ENCODE peak calls at places on chromosomes 6 and 20, in five cellular contexts. One of them, this sample, is unnamed.

GRCh38 chr6:57313009-57313408 is 4.4 kb upstream of the PRIM2 start:
- DNase-seq in adrenal gland: no peak
- DNase-seq in HCT116: no peak
- DNase-seq in H1: no peak
- DNase-seq in hepatocyte: no peak
- DNase-seq in this sample: no peak

GRCh38 chr6:132235596-132236280 is 165.5 kb downstream of the MOXD1 start:
- DNase-seq in adrenal gland: no peak
- DNase-seq in HCT116: no peak
- DNase-seq in H1: no peak
- DNase-seq in hepatocyte: no peak
- DNase-seq in this sample: no peak

GRCh38 chr20:63224272-63225081 is 8.5 kb upstream of the YTHDF1 start:
- DNase-seq in hepatocyte: peak; percentile 66
- DNase-seq in HCT116: no peak
- DNase-seq in adrenal gland: peak; percentile 61
- DNase-seq in H1: no peak
- DNase-seq in this sample: peak; percentile 62

GRCh38 chr20:24672886-24673677 is 203.7 kb downstream of the SYNDIG1 start:
- DNase-seq in HCT116: no peak
- DNase-seq in hepatocyte: no peak
- DNase-seq in H1: no peak
- DNase-seq in adrenal gland: no peak
- DNase-seq in this sample: no peak

GRCh38 chr20:33333616-33334015 is 50.6 kb downstream of the BPIFB1 start:
- DNase-seq in hepatocyte: no peak
- DNase-seq in adrenal gland: no peak
- DNase-seq in H1: no peak
- DNase-seq in HCT116: no peak
- DNase-seq in this sample: no peak

GRCh38 chr20:63891061-63892002 is 3.6 kb upstream of the DNAJC5 start:
- DNase-seq in adrenal gland: no peak
- DNase-seq in hepatocyte: no peak
- DNase-seq in H1: no peak
- DNase-seq in HCT116: no peak
- DNase-seq in this sample: no peak

GRCh38 chr6:5287205-5287965 is 26.1 kb downstream of the FARS2 start:
- DNase-seq in HCT116: no peak
- DNase-seq in hepatocyte: no peak
- DNase-seq in adrenal gland: no peak
- DNase-seq in H1: no peak
- DNase-seq in this sample: no peak

GRCh38 chr20:40728996-40729395 is 40.0 kb upstream of the MAFB start:
- DNase-seq in HCT116: no peak
- DNase-seq in adrenal gland: no peak
- DNase-seq in hepatocyte: no peak
- DNase-seq in H1: no peak
- DNase-seq in this sample: no peak

GRCh38 chr20:62358171-62358719 is 8.9 kb downstream of the LAMA5 start:
- DNase-seq in hepatocyte: peak; percentile 27
- DNase-seq in H1: no peak
- DNase-seq in adrenal gland: peak; percentile 89
- DNase-seq in HCT116: no peak
- DNase-seq in this sample: peak; percentile 52

GRCh38 chr20:46127396-46128010 is 9.4 kb downstream of the CD40 start:
- DNase-seq in H1: no peak
- DNase-seq in hepatocyte: no peak
- DNase-seq in adrenal gland: no peak
- DNase-seq in HCT116: no peak
- DNase-seq in this sample: no peak

GRCh38 chr6:131000544-131000943 is 62.5 kb downstream of the EPB41L2 start:
- DNase-seq in HCT116: no peak
- DNase-seq in hepatocyte: no peak
- DNase-seq in H1: no peak
- DNase-seq in adrenal gland: no peak
- DNase-seq in this sample: no peak

GRCh38 chr20:24339179-24339578 is 130.2 kb upstream of the SYNDIG1 start:
- DNase-seq in HCT116: no peak
- DNase-seq in hepatocyte: no peak
- DNase-seq in H1: no peak
- DNase-seq in adrenal gland: no peak
- DNase-seq in this sample: no peak

GRCh38 chr6:149855741-149856140 is 8.4 kb downstream of the LRP11 start:
- DNase-seq in hepatocyte: no peak
- DNase-seq in HCT116: no peak
- DNase-seq in adrenal gland: no peak
- DNase-seq in H1: no peak
- DNase-seq in this sample: no peak

GRCh38 chr6:149852881-149853280 is 11.3 kb downstream of the LRP11 start:
- DNase-seq in adrenal gland: no peak
- DNase-seq in H1: no peak
- DNase-seq in hepatocyte: no peak
- DNase-seq in HCT116: no peak
- DNase-seq in this sample: no peak

GRCh38 chr6:149856256-149856994 is 7.7 kb downstream of the LRP11 start:
- DNase-seq in H1: no peak
- DNase-seq in HCT116: no peak
- DNase-seq in hepatocyte: no peak
- DNase-seq in adrenal gland: no peak
- DNase-seq in this sample: no peak

GRCh38 chr6:149854532-149854931 is 9.6 kb downstream of the LRP11 start:
- DNase-seq in H1: no peak
- DNase-seq in HCT116: no peak
- DNase-seq in hepatocyte: no peak
- DNase-seq in adrenal gland: no peak
- DNase-seq in this sample: no peak

GRCh38 chr6:149855040-149855654 is 9.0 kb downstream of the LRP11 start:
- DNase-seq in adrenal gland: no peak
- DNase-seq in H1: no peak
- DNase-seq in HCT116: peak; percentile 71
- DNase-seq in hepatocyte: peak; percentile 70
- DNase-seq in this sample: no peak
- H3K4me3 ChIP-seq in adrenal gland: no peak overlapping the region
- H3K4me3 ChIP-seq in H1: no peak overlapping the region
- H3K4me3 ChIP-seq in HCT116: peak overlapping the region; percentile 40
- H3K4me3 ChIP-seq in hepatocyte: no peak overlapping the region
- H3K4me3 ChIP-seq in this sample: no peak overlapping the region

GRCh38 chr6:90220273-90220672 is 76.4 kb downstream of the BACH2 start:
- DNase-seq in HCT116: no peak
- DNase-seq in H1: no peak
- DNase-seq in hepatocyte: no peak
- DNase-seq in adrenal gland: no peak
- DNase-seq in this sample: no peak

GRCh38 chr6:90219168-90219985 is 77.3 kb downstream of the BACH2 start:
- DNase-seq in adrenal gland: peak; percentile 22
- DNase-seq in HCT116: no peak
- DNase-seq in H1: no peak
- DNase-seq in hepatocyte: peak; percentile 81
- DNase-seq in this sample: no peak

GRCh38 chr6:90216081-90216977 is 80.3 kb downstream of the BACH2 start:
- DNase-seq in hepatocyte: peak; percentile 53
- DNase-seq in adrenal gland: peak; percentile 19
- DNase-seq in HCT116: no peak
- DNase-seq in H1: no peak
- DNase-seq in this sample: no peak

GRCh38 chr6:90214966-90215365 is 81.7 kb downstream of the BACH2 start:
- DNase-seq in H1: no peak
- DNase-seq in adrenal gland: no peak
- DNase-seq in HCT116: no peak
- DNase-seq in hepatocyte: no peak
- DNase-seq in this sample: no peak

DNA sequence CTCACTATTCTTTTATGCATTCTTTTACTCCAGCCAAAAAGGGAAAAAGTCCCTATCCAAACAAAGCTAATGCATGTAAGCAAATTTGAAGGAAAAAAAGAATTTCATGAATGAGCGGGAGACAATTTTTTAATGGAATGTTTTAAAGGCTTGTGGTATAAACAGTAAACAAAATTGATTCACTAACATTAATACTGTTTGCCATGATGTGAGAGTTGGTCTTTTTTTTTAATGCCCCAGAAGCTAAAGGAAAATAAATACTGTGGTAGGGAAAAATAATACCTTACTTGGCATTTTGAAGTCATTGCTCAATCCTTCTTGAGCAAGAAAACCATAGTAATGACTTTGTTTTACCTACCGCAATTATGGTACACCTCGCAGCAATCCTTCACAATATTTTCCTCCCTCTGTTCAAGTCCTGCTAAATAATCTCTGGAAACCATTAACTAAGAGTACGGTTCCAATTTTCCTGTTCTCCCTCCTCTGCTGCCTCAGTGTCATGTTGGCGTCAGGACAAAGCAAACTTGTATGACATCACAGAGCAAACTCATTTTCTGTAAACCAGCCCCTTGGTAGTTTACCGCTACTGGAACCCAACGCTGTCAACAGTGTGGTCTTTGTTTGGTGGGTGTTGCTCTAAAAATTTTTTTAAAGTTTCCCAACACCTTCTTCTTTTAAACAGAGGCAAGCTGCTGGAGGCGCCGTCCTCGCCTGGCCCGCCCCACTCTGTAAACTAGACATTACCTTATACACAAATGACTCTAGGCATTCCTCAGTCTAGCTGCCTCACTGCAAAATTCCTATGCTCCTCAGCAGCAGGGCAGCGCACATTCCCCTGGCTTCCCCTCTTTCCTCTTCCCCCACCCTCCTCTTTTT is 78.8 kb downstream of the BACH2 start:
- DNase-seq in hepatocyte: no peak
- DNase-seq in H1: peak; percentile 52
- DNase-seq in adrenal gland: no peak
- DNase-seq in HCT116: no peak
- DNase-seq in this sample: peak; percentile 53
- H3K4me1 ChIP-seq in hepatocyte: peaks cover 42% of the 10 kb centered on the region
- H3K4me1 ChIP-seq in H1: peaks cover 35% of the 10 kb centered on the region
- H3K4me1 ChIP-seq in adrenal gland: peaks cover 32% of the 10 kb centered on the region
- H3K4me1 ChIP-seq in HCT116: peaks cover 34% of the 10 kb centered on the region
- H3K4me1 ChIP-seq in this sample: peaks cover 54% of the 10 kb centered on the region

DNA sequence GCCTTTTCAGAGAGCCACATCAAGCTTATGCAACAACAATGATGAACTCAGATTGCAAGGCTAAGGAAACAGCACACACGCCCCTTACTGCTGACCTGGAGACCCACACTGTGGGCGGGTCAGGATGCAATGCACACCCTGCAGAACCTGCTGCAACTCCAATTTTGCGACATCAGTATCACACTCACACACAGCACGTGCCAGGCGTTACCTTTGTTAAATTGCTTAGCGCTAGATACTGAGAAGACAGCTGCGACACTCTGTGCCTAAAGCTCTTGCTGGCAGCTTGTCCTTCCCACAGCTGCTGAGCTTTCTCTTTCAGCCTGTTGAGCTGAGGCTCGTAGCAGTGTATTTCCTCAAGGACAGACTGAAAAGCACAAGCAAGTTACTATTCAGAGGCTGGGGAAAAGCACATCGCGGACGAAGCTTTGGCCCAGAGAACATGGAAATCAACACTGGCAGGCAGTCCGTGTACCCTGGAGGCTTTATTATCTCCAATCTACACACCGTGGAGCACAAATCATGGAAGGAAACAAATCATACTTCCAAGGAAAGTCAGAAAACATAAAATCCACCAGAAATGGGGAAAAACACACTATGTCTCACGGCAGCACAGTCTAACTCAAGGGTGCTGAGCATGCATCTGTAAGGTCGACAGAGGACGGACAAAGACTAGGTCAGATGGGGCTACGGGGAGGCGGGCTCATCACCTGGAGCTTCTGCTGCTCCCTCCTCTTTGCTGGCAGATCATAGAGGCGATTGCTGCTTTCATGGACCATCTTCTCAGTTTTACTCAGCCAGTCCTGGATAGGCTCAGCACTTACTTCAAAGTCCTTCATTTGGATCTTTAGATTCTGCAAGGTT is 268.2 kb downstream of the SYNE1 start:
- DNase-seq in H1: no peak
- DNase-seq in HCT116: no peak
- DNase-seq in adrenal gland: peak; percentile 66
- DNase-seq in hepatocyte: no peak
- DNase-seq in this sample: peak; percentile 23
- H3K36me3 ChIP-seq in H1: no peaks in the 10 kb centered on the region
- H3K36me3 ChIP-seq in HCT116: no peaks in the 10 kb centered on the region
- H3K36me3 ChIP-seq in adrenal gland: no peaks in the 10 kb centered on the region
- H3K36me3 ChIP-seq in hepatocyte: no peaks in the 10 kb centered on the region
- H3K36me3 ChIP-seq in this sample: peaks cover 86% of the 10 kb centered on the region

DNA sequence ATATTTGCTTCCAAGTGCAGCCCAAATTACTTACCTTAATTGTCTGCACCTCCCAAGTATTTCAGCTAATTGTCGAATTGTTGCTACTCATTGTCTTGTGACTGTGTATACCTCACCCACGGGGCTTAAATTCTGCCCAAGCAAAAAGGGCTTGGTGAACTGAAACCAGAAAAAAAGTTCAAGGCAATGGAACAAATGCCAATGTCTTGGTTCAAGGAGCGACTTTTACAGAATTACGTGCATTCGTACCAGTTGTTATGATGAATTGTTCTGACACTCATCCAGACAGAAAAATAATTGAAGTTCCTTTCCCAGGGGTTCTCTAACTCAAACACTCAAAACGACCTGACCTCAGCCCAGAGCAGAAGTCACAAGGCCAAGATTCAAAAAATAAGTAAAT is 13.9 kb upstream of the PXDC1 start:
- DNase-seq in hepatocyte: no peak
- DNase-seq in H1: no peak
- DNase-seq in adrenal gland: no peak
- DNase-seq in HCT116: no peak
- DNase-seq in this sample: no peak
- H3K4me3 ChIP-seq in hepatocyte: no peak overlapping the region
- H3K4me3 ChIP-seq in H1: no peak overlapping the region
- H3K4me3 ChIP-seq in adrenal gland: no peak overlapping the region
- H3K4me3 ChIP-seq in HCT116: no peak overlapping the region
- H3K4me3 ChIP-seq in this sample: no peak overlapping the region

DNA sequence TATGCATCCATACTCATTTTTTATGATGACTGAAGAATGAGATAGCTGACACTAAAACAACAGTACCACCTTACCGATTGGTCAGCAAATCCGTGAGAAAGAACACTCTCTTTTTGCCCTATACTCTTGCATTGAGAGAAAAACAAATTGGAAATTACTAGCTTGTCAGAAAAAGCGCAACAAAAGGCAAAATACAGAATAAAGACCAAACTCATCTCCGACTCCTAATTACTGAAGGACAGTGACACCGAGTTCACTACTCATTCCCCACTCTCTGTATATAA is 2.1 kb downstream of the MCUR1 start:
- DNase-seq in H1: no peak
- DNase-seq in HCT116: no peak
- DNase-seq in hepatocyte: no peak
- DNase-seq in adrenal gland: no peak
- DNase-seq in this sample: no peak
- H3K4me1 ChIP-seq in H1: peaks cover 7% of the 10 kb centered on the region
- H3K4me1 ChIP-seq in HCT116: no peaks in the 10 kb centered on the region
- H3K4me1 ChIP-seq in hepatocyte: peaks cover 22% of the 10 kb centered on the region
- H3K4me1 ChIP-seq in adrenal gland: peaks cover 42% of the 10 kb centered on the region
- H3K4me1 ChIP-seq in this sample: peaks cover 38% of the 10 kb centered on the region